ENCODE peak calls at places on chromosomes 6 and 20, in five cellular contexts. One of them, this sample, is unnamed.

GRCh38 chr20:51372176-51372803 is 170.2 kb downstream of the NFATC2 start:
- DNase-seq in GM12878: no peak
- DNase-seq in H1: peak; percentile 63
- DNase-seq in NT2/D1: peak; percentile 83
- DNase-seq in HepG2: peak; percentile 64
- DNase-seq in this sample: peak; percentile 76

GRCh38 chr20:50563133-50563944 is 53.2 kb downstream of the PTPN1 start:
- DNase-seq in H1: no peak
- DNase-seq in GM12878: no peak
- DNase-seq in HepG2: peak; percentile 80
- DNase-seq in NT2/D1: no peak
- DNase-seq in this sample: no peak

GRCh38 chr6:96907498-96907897 is 9.8 kb upstream of the NDUFAF4 start:
- DNase-seq in GM12878: peak; percentile 44
- DNase-seq in NT2/D1: no peak
- DNase-seq in HepG2: no peak
- DNase-seq in H1: no peak
- DNase-seq in this sample: no peak

GRCh38 chr6:89530982-89531381 is 98.0 kb downstream of the ANKRD6 start:
- DNase-seq in HepG2: no peak
- DNase-seq in H1: no peak
- DNase-seq in GM12878: no peak
- DNase-seq in NT2/D1: no peak
- DNase-seq in this sample: no peak

GRCh38 chr20:50141018-50141675 is 12.4 kb downstream of the PEDS1 start:
- DNase-seq in HepG2: no peak
- DNase-seq in NT2/D1: no peak
- DNase-seq in H1: no peak
- DNase-seq in GM12878: no peak
- DNase-seq in this sample: no peak

GRCh38 chr6:5173862-5174643 is 86.7 kb downstream of the LYRM4 start:
- DNase-seq in NT2/D1: no peak
- DNase-seq in GM12878: peak; percentile 87
- DNase-seq in HepG2: no peak
- DNase-seq in H1: no peak
- DNase-seq in this sample: no peak

GRCh38 chr6:17985934-17986655 is 1.3 kb downstream of the KIF13A start:
- DNase-seq in HepG2: no peak
- DNase-seq in GM12878: no peak
- DNase-seq in H1: no peak
- DNase-seq in NT2/D1: no peak
- DNase-seq in this sample: no peak

GRCh38 chr6:78942451-78942850 is 75.1 kb downstream of the IRAK1BP1 start:
- DNase-seq in H1: no peak
- DNase-seq in GM12878: no peak
- DNase-seq in NT2/D1: no peak
- DNase-seq in HepG2: no peak
- DNase-seq in this sample: no peak

GRCh38 chr20:58420798-58421496 is 31.9 kb downstream of the VAPB start:
- DNase-seq in NT2/D1: no peak
- DNase-seq in GM12878: no peak
- DNase-seq in HepG2: no peak
- DNase-seq in H1: no peak
- DNase-seq in this sample: no peak

GRCh38 chr6:34412643-34413214 is 13.1 kb downstream of the RPS10 start:
- DNase-seq in HepG2: no peak
- DNase-seq in NT2/D1: no peak
- DNase-seq in H1: no peak
- DNase-seq in GM12878: no peak
- DNase-seq in this sample: no peak
- TF ChIP-seq SUZ12 in HepG2: no peak
- TF ChIP-seq SUZ12 in NT2/D1: no peak
- TF ChIP-seq SUZ12 in H1: no peak
- TF ChIP-seq SUZ12 in GM12878: no peak
- TF ChIP-seq SUZ12 in this sample: no peak

GRCh38 chr20:62892348-62893304 is 31.0 kb upstream of the TCFL5 start:
- DNase-seq in GM12878: no peak
- DNase-seq in HepG2: no peak
- DNase-seq in NT2/D1: no peak
- DNase-seq in H1: no peak
- DNase-seq in this sample: no peak
- TF ChIP-seq SUZ12 in GM12878: no peak
- TF ChIP-seq SUZ12 in HepG2: no peak
- TF ChIP-seq SUZ12 in NT2/D1: no peak
- TF ChIP-seq SUZ12 in H1: no peak
- TF ChIP-seq SUZ12 in this sample: no peak

DNA sequence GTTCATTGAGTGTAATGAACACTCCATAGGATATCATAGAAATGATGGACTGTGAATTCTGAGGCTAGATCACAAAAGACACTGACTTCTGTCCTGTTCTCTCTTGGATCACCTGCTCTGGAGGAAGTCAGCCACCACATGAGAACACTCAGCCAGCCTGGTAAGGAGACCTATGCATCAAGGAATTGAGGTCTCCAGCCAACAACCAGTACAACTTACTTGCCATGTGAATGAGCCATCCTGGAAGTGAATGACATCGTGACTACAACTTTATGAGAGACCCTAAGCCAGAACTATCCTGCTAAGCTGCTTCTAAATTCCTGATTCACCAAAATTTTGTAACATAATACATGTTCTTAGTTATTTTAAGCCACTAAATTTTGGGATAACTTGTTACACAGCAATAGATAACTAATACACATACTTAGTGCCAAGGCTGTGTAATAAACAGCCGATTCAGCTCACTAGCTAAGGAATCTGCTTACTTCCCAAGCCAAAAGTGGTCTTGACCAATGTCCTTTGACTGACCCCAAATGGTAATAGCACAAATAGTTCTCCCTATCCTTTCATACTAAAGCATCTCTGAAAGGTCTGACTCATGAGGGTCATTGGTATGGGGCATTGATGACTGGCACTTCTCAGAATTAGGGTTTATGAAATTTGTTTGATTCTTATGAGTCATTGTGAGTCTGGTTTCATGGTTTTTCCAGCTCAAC is 6.9 kb upstream of the CTNNBL1 start:
- DNase-seq in H1: no peak
- DNase-seq in NT2/D1: no peak
- DNase-seq in HepG2: no peak
- DNase-seq in GM12878: no peak
- DNase-seq in this sample: no peak
- TF ChIP-seq SUZ12 in H1: no peak
- TF ChIP-seq SUZ12 in NT2/D1: no peak
- TF ChIP-seq SUZ12 in HepG2: no peak
- TF ChIP-seq SUZ12 in GM12878: no peak
- TF ChIP-seq SUZ12 in this sample: no peak

GRCh38 chr6:144912474-144912873 is 627.3 kb downstream of the UTRN start:
- DNase-seq in HepG2: no peak
- DNase-seq in GM12878: no peak
- DNase-seq in NT2/D1: no peak
- DNase-seq in H1: no peak
- DNase-seq in this sample: no peak
- TF ChIP-seq SUZ12 in HepG2: no peak
- TF ChIP-seq SUZ12 in GM12878: no peak
- TF ChIP-seq SUZ12 in NT2/D1: no peak
- TF ChIP-seq SUZ12 in H1: no peak
- TF ChIP-seq SUZ12 in this sample: no peak

GRCh38 chr20:47577271-47577670 is 75.6 kb downstream of the NCOA3 start:
- DNase-seq in GM12878: no peak
- DNase-seq in NT2/D1: no peak
- DNase-seq in H1: no peak
- DNase-seq in HepG2: no peak
- DNase-seq in this sample: no peak

GRCh38 chr20:47578543-47578942 is 76.9 kb downstream of the NCOA3 start:
- DNase-seq in GM12878: no peak
- DNase-seq in H1: no peak
- DNase-seq in NT2/D1: no peak
- DNase-seq in HepG2: no peak
- DNase-seq in this sample: no peak

GRCh38 chr20:47574616-47575401 is 73.1 kb downstream of the NCOA3 start:
- DNase-seq in H1: no peak
- DNase-seq in NT2/D1: no peak
- DNase-seq in GM12878: no peak
- DNase-seq in HepG2: no peak
- DNase-seq in this sample: no peak

GRCh38 chr20:47573586-47573985 is 71.9 kb downstream of the NCOA3 start:
- DNase-seq in GM12878: no peak
- DNase-seq in H1: no peak
- DNase-seq in HepG2: no peak
- DNase-seq in NT2/D1: no peak
- DNase-seq in this sample: no peak

DNA sequence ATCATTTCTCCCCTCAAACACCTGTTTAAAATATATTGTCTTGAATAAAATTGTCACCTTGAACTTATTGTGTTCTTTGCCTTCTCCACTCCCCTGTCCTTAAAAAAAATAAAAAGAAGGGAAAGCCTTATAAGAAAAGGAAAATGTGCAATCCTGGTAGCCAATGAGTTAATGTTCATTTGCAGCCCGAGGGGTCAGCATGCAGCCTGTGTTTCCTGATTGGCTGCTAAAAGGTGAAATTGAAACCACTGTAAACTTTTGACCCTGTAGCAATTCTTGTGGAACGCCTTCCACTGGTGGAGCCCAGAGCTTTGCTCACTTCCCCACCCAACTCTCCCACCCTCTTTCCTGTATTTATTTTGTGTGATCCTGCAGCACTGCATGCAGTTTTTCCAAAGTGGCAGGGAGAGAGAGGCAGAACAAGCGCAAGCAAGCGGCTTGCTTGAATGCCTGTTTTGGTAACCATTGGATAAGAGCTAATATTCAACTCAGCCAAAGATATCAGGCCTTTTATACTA is 74.9 kb downstream of the NCOA3 start:
- DNase-seq in NT2/D1: no peak
- DNase-seq in H1: no peak
- DNase-seq in GM12878: peak; percentile 46
- DNase-seq in HepG2: peak; percentile 97
- DNase-seq in this sample: peak; percentile 71
- TF ChIP-seq SUZ12 in NT2/D1: no peak
- TF ChIP-seq SUZ12 in H1: no peak
- TF ChIP-seq SUZ12 in GM12878: no peak
- TF ChIP-seq SUZ12 in HepG2: no peak
- TF ChIP-seq SUZ12 in this sample: no peak

GRCh38 chr6:161169060-161169459 is 104.8 kb downstream of the AGPAT4 start:
- DNase-seq in NT2/D1: no peak
- DNase-seq in HepG2: no peak
- DNase-seq in GM12878: no peak
- DNase-seq in H1: no peak
- DNase-seq in this sample: no peak

GRCh38 chr6:161169690-161170089 is 104.2 kb downstream of the AGPAT4 start:
- DNase-seq in GM12878: no peak
- DNase-seq in H1: no peak
- DNase-seq in NT2/D1: no peak
- DNase-seq in HepG2: no peak
- DNase-seq in this sample: no peak

GRCh38 chr6:161166677-161167076 is 107.2 kb downstream of the AGPAT4 start:
- DNase-seq in HepG2: no peak
- DNase-seq in GM12878: no peak
- DNase-seq in H1: no peak
- DNase-seq in NT2/D1: no peak
- DNase-seq in this sample: no peak

GRCh38 chr6:161166176-161166575 is 107.7 kb downstream of the AGPAT4 start:
- DNase-seq in NT2/D1: no peak
- DNase-seq in GM12878: no peak
- DNase-seq in HepG2: no peak
- DNase-seq in H1: no peak
- DNase-seq in this sample: no peak

DNA sequence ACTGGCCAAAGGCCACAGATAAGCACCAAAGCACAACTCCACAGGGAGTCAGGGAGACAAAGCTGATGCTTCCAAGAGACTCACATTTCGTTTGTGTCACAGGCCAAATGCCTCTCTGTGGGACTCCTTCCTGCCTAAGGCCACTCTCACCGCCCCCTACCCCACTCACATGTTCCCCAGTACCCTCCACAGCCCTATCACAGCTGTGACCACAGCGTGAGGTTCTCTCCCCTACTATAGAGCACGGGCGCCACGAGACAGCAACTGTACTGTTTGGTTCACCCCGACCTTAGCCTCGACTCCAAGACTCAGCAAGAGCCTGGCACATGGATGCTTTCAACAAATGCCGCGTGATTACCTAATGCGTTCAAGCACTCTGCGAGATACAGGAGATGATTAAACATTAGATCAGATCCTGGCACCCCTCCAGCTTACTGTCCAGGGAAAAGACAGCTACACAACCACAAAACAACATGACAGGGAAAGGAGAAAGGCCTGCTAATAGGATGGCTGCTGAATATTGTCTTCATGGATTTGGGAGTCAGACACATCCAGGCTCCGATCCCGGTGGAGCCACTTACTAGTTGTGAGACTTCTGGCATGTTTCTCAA is 105.5 kb downstream of the AGPAT4 start:
- DNase-seq in NT2/D1: peak; percentile 49
- DNase-seq in H1: no peak
- DNase-seq in HepG2: no peak
- DNase-seq in GM12878: no peak
- DNase-seq in this sample: no peak
- TF ChIP-seq SUZ12 in NT2/D1: no peak
- TF ChIP-seq SUZ12 in H1: no peak
- TF ChIP-seq SUZ12 in HepG2: no peak
- TF ChIP-seq SUZ12 in GM12878: no peak
- TF ChIP-seq SUZ12 in this sample: no peak

GRCh38 chr20:5372371-5372770 is 55.6 kb upstream of the PROKR2 start:
- DNase-seq in GM12878: no peak
- DNase-seq in H1: no peak
- DNase-seq in HepG2: no peak
- DNase-seq in NT2/D1: no peak
- DNase-seq in this sample: no peak

GRCh38 chr20:5377484-5377883 is 60.7 kb upstream of the PROKR2 start:
- DNase-seq in NT2/D1: no peak
- DNase-seq in GM12878: no peak
- DNase-seq in HepG2: no peak
- DNase-seq in H1: no peak
- DNase-seq in this sample: no peak

GRCh38 chr20:5376228-5376627 is 59.5 kb upstream of the PROKR2 start:
- DNase-seq in HepG2: no peak
- DNase-seq in H1: no peak
- DNase-seq in NT2/D1: no peak
- DNase-seq in GM12878: no peak
- DNase-seq in this sample: no peak
- TF ChIP-seq SUZ12 in HepG2: no peak
- TF ChIP-seq SUZ12 in H1: no peak
- TF ChIP-seq SUZ12 in NT2/D1: no peak
- TF ChIP-seq SUZ12 in GM12878: no peak
- TF ChIP-seq SUZ12 in this sample: no peak

This sample was measured in HEK293T.